ENCODE peak calls at places on chromosome 19, in eight cellular contexts. N is CD4-positive, alpha-beta T cell; I is T-cell; F is NT2/D1; V is posterior cingulate gyrus; M is HEK293T; Q is NCI-H2107; J is AG04450. Z is an unnamed sample.

GRCh38 chr19:10587022-10587838 is at the start of gene AP1M2:
- DNase-seq in N (no peak), I (no peak), F (no peak), V (no peak), M (no peak), Q (no peak), J (no peak), Z (peak)

GRCh38 chr19:48506138-48506733 is 5.4 kb downstream of the LMTK3 start:
- DNase-seq in N (no peak), I (no peak), F (no peak), V (no peak), M (no peak), Q (no peak), J (no peak), Z (no peak)

GRCh38 chr19:45097776-45098520 is 5.0 kb downstream of the PPP1R37 start:
- DNase-seq in N (no peak), I (no peak), F (no peak), V (no peak), M (no peak), Q (no peak), J (peak), Z (no peak)

GRCh38 chr19:38389101-38389925 is 816 bp downstream of the SPRED3 start:
- DNase-seq in N (no peak), I (no peak), F (no peak), V (no peak), M (no peak), Q (no peak), J (peak), Z (no peak)

GRCh38 chr19:9018163-9018875 is 8.1 kb upstream of the MUC16 start:
- DNase-seq in N (no peak), I (no peak), F (no peak), V (no peak), M (no peak), Q (no peak), J (no peak), Z (no peak)

GRCh38 chr19:6204212-6204611 is 68.7 kb downstream of the ACSBG2 start:
- DNase-seq in N (no peak), I (no peak), F (no peak), V (no peak), M (no peak), Q (no peak), J (no peak), Z (no peak)

GRCh38 chr19:4891066-4891465 is 11.6 kb downstream of the ARRDC5 start:
- DNase-seq in N (no peak), I (no peak), F (no peak), V (no peak), M (no peak), Q (no peak), J (no peak), Z (no peak)

GRCh38 chr19:50817941-50818858 is 5.4 kb downstream of the KLK1 start:
- DNase-seq in N (peak), I (no peak), F (no peak), V (no peak), M (peak), Q (no peak), J (no peak), Z (peak)

GRCh38 chr19:13012690-13013608 is 17.7 kb downstream of the NFIX start:
- DNase-seq in N (no peak), I (no peak), F (no peak), V (no peak), M (no peak), Q (no peak), J (no peak), Z (no peak)

GRCh38 chr19:4613258-4613751 is 26.0 kb upstream of the TNFAIP8L1 start:
- DNase-seq in N (no peak), I (no peak), F (no peak), V (no peak), M (no peak), Q (no peak), J (no peak), Z (no peak)

GRCh38 chr19:17869114-17869608 is 2.6 kb upstream of the SLC5A5 start:
- DNase-seq in N (no peak), I (no peak), F (peak), V (no peak), M (no peak), Q (no peak), J (no peak), Z (no peak)

GRCh38 chr19:7267792-7268736 is 26.1 kb downstream of the INSR start:
- DNase-seq in N (no peak), I (no peak), F (no peak), V (no peak), M (no peak), Q (no peak), J (no peak), Z (no peak)

GRCh38 chr19:7979559-7979958 is 25.9 kb downstream of the ELAVL1 start:
- DNase-seq in N (no peak), I (no peak), F (no peak), V (no peak), M (no peak), Q (no peak), J (no peak), Z (no peak)

GRCh38 chr19:4057913-4058695 is 8.6 kb downstream of the ZBTB7A start:
- DNase-seq in N (no peak), I (peak), F (no peak), V (no peak), M (no peak), Q (no peak), J (peak), Z (no peak)

GRCh38 chr19:51357952-51358351 is 8.2 kb downstream of the ETFB start:
- DNase-seq in N (no peak), I (no peak), F (no peak), V (no peak), M (no peak), Q (no peak), J (no peak), Z (no peak)

GRCh38 chr19:47142779-47143178 is 12.1 kb downstream of the SAE1 start:
- DNase-seq in N (no peak), I (no peak), F (no peak), V (no peak), M (no peak), Q (no peak), J (no peak), Z (no peak)

GRCh38 chr19:44657211-44657921 is 13.7 kb downstream of the PVR start:
- DNase-seq in N (peak), I (peak), F (peak), V (no peak), M (peak), Q (no peak), J (no peak), Z (peak)

GRCh38 chr19:45293682-45294081 is 29.0 kb downstream of the CKM start:
- DNase-seq in N (no peak), I (no peak), F (no peak), V (no peak), M (no peak), Q (no peak), J (no peak), Z (no peak)

GRCh38 chr19:49488046-49488862 is 846 bp downstream of the RPL13A start:
- DNase-seq in N (no peak), I (no peak), F (no peak), V (no peak), M (no peak), Q (no peak), J (no peak), Z (no peak)

GRCh38 chr19:19062454-19063182 is 1.2 kb upstream of the SLC25A42 start:
- DNase-seq in N (no peak), I (no peak), F (no peak), V (no peak), M (no peak), Q (peak), J (peak), Z (no peak)

GRCh38 chr19:10010247-10010691 is at the start of gene COL5A3:
- DNase-seq in N (no peak), I (no peak), F (no peak), V (no peak), M (no peak), Q (no peak), J (no peak), Z (no peak)